ENCODE peak calls at places on chromosomes 11 and 22, in eight cellular contexts. One of them, this sample, is unnamed.

GRCh38 chr11:134843735-134844134 is 431.7 kb upstream of the B3GAT1 start:
- DNase-seq in kidney tubule cell: no peak
- DNase-seq in AG08395: no peak
- DNase-seq in germinal center: no peak
- DNase-seq in T-helper 1 cell: no peak
- DNase-seq in pons: no peak
- DNase-seq in body of pancreas: no peak
- DNase-seq in dorsolateral prefrontal cortex: no peak
- DNase-seq in this sample: no peak

GRCh38 chr22:24156146-24156914 is 25.0 kb upstream of the SUSD2 start:
- DNase-seq in kidney tubule cell: peak; percentile 42
- DNase-seq in AG08395: peak; percentile 48
- DNase-seq in germinal center: peak; percentile 80
- DNase-seq in T-helper 1 cell: peak; percentile 61
- DNase-seq in pons: no peak
- DNase-seq in body of pancreas: peak; percentile 26
- DNase-seq in dorsolateral prefrontal cortex: no peak
- DNase-seq in this sample: no peak

GRCh38 chr11:46380340-46381045 is 976 bp upstream of the MDK start:
- DNase-seq in kidney tubule cell: no peak
- DNase-seq in AG08395: peak; percentile 61
- DNase-seq in germinal center: peak; percentile 51
- DNase-seq in T-helper 1 cell: peak; percentile 46
- DNase-seq in pons: no peak
- DNase-seq in body of pancreas: peak; percentile 75
- DNase-seq in dorsolateral prefrontal cortex: no peak
- DNase-seq in this sample: peak; percentile 59

GRCh38 chr11:92457250-92457649 is 232.6 kb downstream of the FAT3 start:
- DNase-seq in kidney tubule cell: peak; percentile 13
- DNase-seq in AG08395: no peak
- DNase-seq in germinal center: no peak
- DNase-seq in T-helper 1 cell: no peak
- DNase-seq in pons: no peak
- DNase-seq in body of pancreas: no peak
- DNase-seq in dorsolateral prefrontal cortex: no peak
- DNase-seq in this sample: no peak

GRCh38 chr11:64092119-64092760 is 56.5 kb downstream of the FLRT1 start:
- DNase-seq in kidney tubule cell: no peak
- DNase-seq in AG08395: no peak
- DNase-seq in germinal center: no peak
- DNase-seq in T-helper 1 cell: no peak
- DNase-seq in pons: peak; percentile 89
- DNase-seq in body of pancreas: no peak
- DNase-seq in dorsolateral prefrontal cortex: peak; percentile 90
- DNase-seq in this sample: no peak

GRCh38 chr22:18077639-18078328 is at the start of gene PEX26:
- DNase-seq in kidney tubule cell: peak; percentile 95
- DNase-seq in AG08395: peak; percentile 97
- DNase-seq in germinal center: peak; percentile 95
- DNase-seq in T-helper 1 cell: peak; percentile 92
- DNase-seq in pons: peak; percentile 94
- DNase-seq in body of pancreas: peak; percentile 97
- DNase-seq in dorsolateral prefrontal cortex: peak; percentile 96
- DNase-seq in this sample: peak; percentile 74

GRCh38 chr22:43409800-43410199 is 2.0 kb upstream of the MPPED1 start:
- DNase-seq in kidney tubule cell: no peak
- DNase-seq in AG08395: no peak
- DNase-seq in germinal center: no peak
- DNase-seq in T-helper 1 cell: no peak
- DNase-seq in pons: no peak
- DNase-seq in body of pancreas: no peak
- DNase-seq in dorsolateral prefrontal cortex: no peak
- DNase-seq in this sample: no peak

GRCh38 chr11:117816151-117816741 is 8.3 kb downstream of the FXYD2 start:
- DNase-seq in kidney tubule cell: peak; percentile 78
- DNase-seq in AG08395: peak; percentile 62
- DNase-seq in germinal center: no peak
- DNase-seq in T-helper 1 cell: no peak
- DNase-seq in pons: no peak
- DNase-seq in body of pancreas: peak; percentile 83
- DNase-seq in dorsolateral prefrontal cortex: no peak
- DNase-seq in this sample: no peak

GRCh38 chr22:36368359-36368983 is 19.3 kb downstream of the MYH9 start:
- DNase-seq in kidney tubule cell: peak; percentile 91
- DNase-seq in AG08395: peak; percentile 84
- DNase-seq in germinal center: no peak
- DNase-seq in T-helper 1 cell: no peak
- DNase-seq in pons: no peak
- DNase-seq in body of pancreas: no peak
- DNase-seq in dorsolateral prefrontal cortex: no peak
- DNase-seq in this sample: peak; percentile 64

GRCh38 chr11:46332568-46333128 is 14.6 kb upstream of the DGKZ start:
- DNase-seq in kidney tubule cell: no peak
- DNase-seq in AG08395: no peak
- DNase-seq in germinal center: peak; percentile 35
- DNase-seq in T-helper 1 cell: peak; percentile 24
- DNase-seq in pons: no peak
- DNase-seq in body of pancreas: no peak
- DNase-seq in dorsolateral prefrontal cortex: no peak
- DNase-seq in this sample: no peak

GRCh38 chr22:49892226-49892899 is 25.9 kb downstream of the ALG12 start:
- DNase-seq in kidney tubule cell: no peak
- DNase-seq in AG08395: no peak
- DNase-seq in germinal center: no peak
- DNase-seq in T-helper 1 cell: no peak
- DNase-seq in pons: peak; percentile 8
- DNase-seq in body of pancreas: no peak
- DNase-seq in dorsolateral prefrontal cortex: no peak
- DNase-seq in this sample: no peak

GRCh38 chr11:97909544-97910394 is 1111.0 kb upstream of the CNTN5 start:
- DNase-seq in kidney tubule cell: no peak
- DNase-seq in AG08395: no peak
- DNase-seq in germinal center: no peak
- DNase-seq in T-helper 1 cell: no peak
- DNase-seq in pons: no peak
- DNase-seq in body of pancreas: no peak
- DNase-seq in dorsolateral prefrontal cortex: no peak
- DNase-seq in this sample: no peak

GRCh38 chr11:131370090-131370751 is at the start of gene NTM:
- DNase-seq in kidney tubule cell: peak; percentile 17
- DNase-seq in AG08395: peak; percentile 21
- DNase-seq in germinal center: no peak
- DNase-seq in T-helper 1 cell: no peak
- DNase-seq in pons: peak; percentile 95
- DNase-seq in body of pancreas: peak; percentile 76
- DNase-seq in dorsolateral prefrontal cortex: peak; percentile 73
- DNase-seq in this sample: no peak

GRCh38 chr11:19259487-19260345 is 19.0 kb upstream of the E2F8 start:
- DNase-seq in kidney tubule cell: peak; percentile 66
- DNase-seq in AG08395: peak; percentile 73
- DNase-seq in germinal center: peak; percentile 63
- DNase-seq in T-helper 1 cell: peak; percentile 20
- DNase-seq in pons: peak; percentile 76
- DNase-seq in body of pancreas: peak; percentile 62
- DNase-seq in dorsolateral prefrontal cortex: peak; percentile 67
- DNase-seq in this sample: peak; percentile 62

GRCh38 chr11:34565417-34566208 is 52.0 kb upstream of the ELF5 start:
- DNase-seq in kidney tubule cell: peak; percentile 22
- DNase-seq in AG08395: no peak
- DNase-seq in germinal center: peak; percentile 23
- DNase-seq in T-helper 1 cell: no peak
- DNase-seq in pons: no peak
- DNase-seq in body of pancreas: no peak
- DNase-seq in dorsolateral prefrontal cortex: no peak
- DNase-seq in this sample: no peak

GRCh38 chr22:30205281-30206115 is 41.1 kb downstream of the LIF start:
- DNase-seq in kidney tubule cell: peak; percentile 99
- DNase-seq in AG08395: peak; percentile 83
- DNase-seq in germinal center: no peak
- DNase-seq in T-helper 1 cell: no peak
- DNase-seq in pons: no peak
- DNase-seq in body of pancreas: peak; percentile 53
- DNase-seq in dorsolateral prefrontal cortex: no peak
- DNase-seq in this sample: peak; percentile 71

GRCh38 chr22:38927033-38927789 is 30.2 kb upstream of the APOBEC3A start:
- DNase-seq in kidney tubule cell: peak; percentile 78
- DNase-seq in AG08395: peak; percentile 64
- DNase-seq in germinal center: peak; percentile 37
- DNase-seq in T-helper 1 cell: peak; percentile 17
- DNase-seq in pons: peak; percentile 67
- DNase-seq in body of pancreas: peak; percentile 87
- DNase-seq in dorsolateral prefrontal cortex: peak; percentile 73
- DNase-seq in this sample: peak; percentile 66

GRCh38 chr11:76701701-76702100 is 31.2 kb upstream of the LRRC32 start:
- DNase-seq in kidney tubule cell: no peak
- DNase-seq in AG08395: peak; percentile 83
- DNase-seq in germinal center: no peak
- DNase-seq in T-helper 1 cell: no peak
- DNase-seq in pons: no peak
- DNase-seq in body of pancreas: no peak
- DNase-seq in dorsolateral prefrontal cortex: no peak
- DNase-seq in this sample: peak; percentile 20

GRCh38 chr11:65588199-65589054 is 7.2 kb downstream of the KCNK7 start:
- DNase-seq in kidney tubule cell: peak; percentile 60
- DNase-seq in AG08395: peak; percentile 38
- DNase-seq in germinal center: peak; percentile 86
- DNase-seq in T-helper 1 cell: peak; percentile 67
- DNase-seq in pons: peak; percentile 43
- DNase-seq in body of pancreas: peak; percentile 80
- DNase-seq in dorsolateral prefrontal cortex: no peak
- DNase-seq in this sample: peak; percentile 51

GRCh38 chr22:49667236-49667635 is 160.4 kb downstream of the BRD1 start:
- DNase-seq in kidney tubule cell: no peak
- DNase-seq in AG08395: no peak
- DNase-seq in germinal center: peak; percentile 75
- DNase-seq in T-helper 1 cell: no peak
- DNase-seq in pons: no peak
- DNase-seq in body of pancreas: no peak
- DNase-seq in dorsolateral prefrontal cortex: no peak
- DNase-seq in this sample: peak; percentile 56

GRCh38 chr11:43547900-43548381 is 132.6 kb upstream of the HSD17B12 start:
- DNase-seq in kidney tubule cell: peak; percentile 5
- DNase-seq in AG08395: peak; percentile 15
- DNase-seq in germinal center: no peak
- DNase-seq in T-helper 1 cell: no peak
- DNase-seq in pons: no peak
- DNase-seq in body of pancreas: peak; percentile 44
- DNase-seq in dorsolateral prefrontal cortex: no peak
- DNase-seq in this sample: no peak

GRCh38 chr22:43228330-43228729 is 41.4 kb upstream of the TTLL12 start:
- DNase-seq in kidney tubule cell: peak; percentile 5
- DNase-seq in AG08395: no peak
- DNase-seq in germinal center: no peak
- DNase-seq in T-helper 1 cell: no peak
- DNase-seq in pons: no peak
- DNase-seq in body of pancreas: peak; percentile 5
- DNase-seq in dorsolateral prefrontal cortex: no peak
- DNase-seq in this sample: peak; percentile 22

GRCh38 chr11:132312616-132313210 is 942.3 kb downstream of the NTM start:
- DNase-seq in kidney tubule cell: peak; percentile 47
- DNase-seq in AG08395: peak; percentile 51
- DNase-seq in germinal center: peak; percentile 15
- DNase-seq in T-helper 1 cell: no peak
- DNase-seq in pons: peak; percentile 75
- DNase-seq in body of pancreas: no peak
- DNase-seq in dorsolateral prefrontal cortex: no peak
- DNase-seq in this sample: no peak

GRCh38 chr22:35085621-35086020 is 19.7 kb downstream of the ISX start:
- DNase-seq in kidney tubule cell: no peak
- DNase-seq in AG08395: no peak
- DNase-seq in germinal center: no peak
- DNase-seq in T-helper 1 cell: no peak
- DNase-seq in pons: no peak
- DNase-seq in body of pancreas: no peak
- DNase-seq in dorsolateral prefrontal cortex: no peak
- DNase-seq in this sample: no peak

GRCh38 chr11:29272019-29272654 is 744.7 kb downstream of the KCNA4 start:
- DNase-seq in kidney tubule cell: peak; percentile 73
- DNase-seq in AG08395: peak; percentile 32
- DNase-seq in germinal center: no peak
- DNase-seq in T-helper 1 cell: no peak
- DNase-seq in pons: no peak
- DNase-seq in body of pancreas: no peak
- DNase-seq in dorsolateral prefrontal cortex: no peak
- DNase-seq in this sample: peak; percentile 43

GRCh38 chr11:79570104-79570503 is 129.3 kb upstream of the TENM4 start:
- DNase-seq in kidney tubule cell: no peak
- DNase-seq in AG08395: no peak
- DNase-seq in germinal center: no peak
- DNase-seq in T-helper 1 cell: no peak
- DNase-seq in pons: peak; percentile 10
- DNase-seq in body of pancreas: no peak
- DNase-seq in dorsolateral prefrontal cortex: no peak
- DNase-seq in this sample: no peak

GRCh38 chr11:107014871-107015270 is 3.4 kb downstream of the GUCY1A2 start:
- DNase-seq in kidney tubule cell: no peak
- DNase-seq in AG08395: no peak
- DNase-seq in germinal center: no peak
- DNase-seq in T-helper 1 cell: no peak
- DNase-seq in pons: no peak
- DNase-seq in body of pancreas: no peak
- DNase-seq in dorsolateral prefrontal cortex: no peak
- DNase-seq in this sample: no peak

GRCh38 chr22:48889209-48889830 is 938.4 kb downstream of the BRD1 start:
- DNase-seq in kidney tubule cell: no peak
- DNase-seq in AG08395: no peak
- DNase-seq in germinal center: no peak
- DNase-seq in T-helper 1 cell: no peak
- DNase-seq in pons: no peak
- DNase-seq in body of pancreas: no peak
- DNase-seq in dorsolateral prefrontal cortex: peak; percentile 22
- DNase-seq in this sample: no peak

GRCh38 chr11:16669799-16670415 is 68.5 kb upstream of the C11orf58 start:
- DNase-seq in kidney tubule cell: peak; percentile 91
- DNase-seq in AG08395: no peak
- DNase-seq in germinal center: no peak
- DNase-seq in T-helper 1 cell: no peak
- DNase-seq in pons: no peak
- DNase-seq in body of pancreas: no peak
- DNase-seq in dorsolateral prefrontal cortex: no peak
- DNase-seq in this sample: no peak

GRCh38 chr11:109432105-109432504 is 10.1 kb downstream of the C11orf87 start:
- DNase-seq in kidney tubule cell: no peak
- DNase-seq in AG08395: peak; percentile 40
- DNase-seq in germinal center: no peak
- DNase-seq in T-helper 1 cell: no peak
- DNase-seq in pons: no peak
- DNase-seq in body of pancreas: no peak
- DNase-seq in dorsolateral prefrontal cortex: no peak
- DNase-seq in this sample: no peak